ENCODE peak calls at places on chromosomes 4 and X, in five cellular contexts. P is glutamatergic neuron, Z is kidney, R is neuronal stem cell, H is fibroblast of mammary gland. F is an unnamed sample.
A peak's percentile ranks its signal among the peaks of the same experiment; 100 is the strongest.

GRCh38 chr4:125985856-125986255 is 671.1 kb downstream of the FAT4 start:
- DNase-seq in P (no peak), Z (no peak), R (no peak), H (no peak), F (peak; percentile 10)

GRCh38 chr4:83212041-83212851 is 72.4 kb downstream of the COQ2 start:
- DNase-seq in P (no peak), Z (no peak), R (no peak), H (no peak), F (peak; percentile 85)

GRCh38 chrX:29478336-29479069 is 736.9 kb upstream of the MAGEB2 start:
- DNase-seq in P (peak; percentile 21), Z (no peak), R (peak; percentile 4), H (peak; percentile 45), F (peak; percentile 43)

GRCh38 chrX:134792077-134792476 is 133.8 kb upstream of the PLAC1 start:
- DNase-seq in P (no peak), Z (no peak), R (no peak), H (no peak), F (no peak)

GRCh38 chrX:54357414-54358377 is at the start of gene WNK3:
- DNase-seq in P (peak; percentile 84), Z (peak; percentile 92), R (peak; percentile 82), H (peak; percentile 50), F (peak; percentile 65)

GRCh38 chr4:32697281-32697814 is 1977.2 kb downstream of the PCDH7 start:
- DNase-seq in P (no peak), Z (no peak), R (no peak), H (no peak), F (peak; percentile 72)

GRCh38 chr4:159444668-159445067 is 341.8 kb downstream of the RAPGEF2 start:
- DNase-seq in P (no peak), Z (no peak), R (no peak), H (peak; percentile 60), F (peak; percentile 79)

GRCh38 chr4:80184791-80185756 is 12.2 kb upstream of the PRDM8 start:
- DNase-seq in P (no peak), Z (peak; percentile 72), R (no peak), H (peak; percentile 35), F (no peak)

GRCh38 chr4:109251396-109251795 is 51.1 kb downstream of the COL25A1 start:
- DNase-seq in P (no peak), Z (no peak), R (no peak), H (no peak), F (no peak)